ENCODE peak calls at places on chromosomes 12 and 14, in eight cellular contexts. N is fibroblast of lung; I is stimulated activated CD4-positive, alpha-beta T cell treated with anti-CD3 and anti-CD28 coated beads, TNF-alpha, amount 100 ng/mL, for 24 hours; U is AG09309; F is germinal center; B is pulmonary artery endothelial cell; T is dermis blood vessel endothelial cell; A is NCI-H2081. Q is an unnamed sample.

GRCh38 chr14:65251213-65251612 is 148.9 kb upstream of the MAX start:
- DNase-seq in N (peak), U (peak), F (no peak), B (no peak), A (no peak), I (no peak), T (no peak), Q (no peak)

GRCh38 chr14:40218282-40218941 is 786.2 kb upstream of the FBXO33 start:
- DNase-seq in N (no peak), T (no peak), I (no peak), B (no peak), F (no peak), A (no peak), U (no peak), Q (no peak)

GRCh38 chr12:115404761-115405470 is 720.9 kb upstream of the TBX3 start:
- DNase-seq in U (peak), B (peak), A (no peak), I (no peak), F (no peak), N (peak), T (peak), Q (no peak)

GRCh38 chr14:21343035-21343794 is 40.6 kb downstream of the SUPT16H start:
- DNase-seq in T (no peak), I (no peak), U (no peak), N (no peak), B (no peak), A (no peak), F (no peak), Q (no peak)

GRCh38 chr14:74804219-74804825 is 41.2 kb downstream of the YLPM1 start:
- DNase-seq in B (no peak), T (peak), F (peak), I (no peak), A (no peak), N (peak), U (peak), Q (peak)

GRCh38 chr14:69712637-69713088 is 54.3 kb upstream of the SRSF5 start:
- DNase-seq in F (no peak), U (no peak), A (peak), T (peak), I (no peak), B (no peak), N (no peak), Q (no peak)

GRCh38 chr12:106767954-106768501 is 6.5 kb upstream of the RIC8B start:
- DNase-seq in N (peak), I (no peak), F (no peak), T (no peak), A (no peak), U (no peak), B (no peak), Q (no peak)

GRCh38 chr14:95830386-95830785 is 46.2 kb upstream of the TUNAR start:
- DNase-seq in B (no peak), F (no peak), I (no peak), N (no peak), U (no peak), A (no peak), T (no peak), Q (no peak)

GRCh38 chr14:25406818-25407217 is 356.9 kb upstream of the STXBP6 start:
- DNase-seq in T (peak), U (peak), A (peak), B (no peak), F (peak), N (peak), I (no peak), Q (no peak)

GRCh38 chr14:51457858-51458562 is 193.7 kb upstream of the FRMD6 start:
- DNase-seq in B (no peak), U (no peak), I (no peak), F (no peak), N (no peak), T (no peak), A (no peak), Q (no peak)

GRCh38 chr14:78970677-78971076 is 800.5 kb downstream of the NRXN3 start:
- DNase-seq in I (no peak), N (peak), F (no peak), B (no peak), U (no peak), A (peak), T (peak), Q (no peak)

GRCh38 chr12:54405106-54405505 is 14.0 kb downstream of the ITGA5 start:
- DNase-seq in N (no peak), A (no peak), F (no peak), B (no peak), T (no peak), U (no peak), I (no peak), Q (no peak)

GRCh38 chr14:33515441-33515840 is 435.4 kb downstream of the EGLN3 start:
- DNase-seq in A (no peak), U (no peak), T (no peak), F (no peak), I (no peak), B (no peak), N (peak), Q (no peak)

GRCh38 chr12:85016423-85016822 is 19.7 kb downstream of the TSPAN19 start:
- DNase-seq in B (peak), A (no peak), N (peak), T (peak), U (peak), F (no peak), I (no peak), Q (no peak)

GRCh38 chr12:104274811-104275210 is 28.7 kb upstream of the EID3 start:
- DNase-seq in B (no peak), A (no peak), F (no peak), U (no peak), I (no peak), N (no peak), T (no peak), Q (no peak)

GRCh38 chr14:91252901-91253794 is 8.6 kb upstream of the GPR68 start:
- DNase-seq in T (peak), I (no peak), N (no peak), A (peak), F (peak), B (no peak), U (no peak), Q (no peak)

GRCh38 chr14:46819117-46819516 is 167.5 kb upstream of the RPL10L start:
- DNase-seq in N (no peak), I (no peak), U (no peak), T (no peak), A (no peak), B (no peak), F (no peak), Q (no peak)

Q was measured in GM12864.